ENCODE peak calls at places on chromosomes 13 and 19, in six cellular contexts. Q is right lobe of liver, R is foreskin fibroblast, G is cardiac fibroblast, N is dorsolateral prefrontal cortex, M is thoracic aorta. I is an unnamed sample.

GRCh38 chr19:35773020-35773809 is 2.1 kb upstream of the ARHGAP33 start:
- DNase-seq in G (peak), N (no peak), Q (no peak), M (no peak), R (peak), I (no peak)

GRCh38 chr19:6060600-6061391 is 49.5 kb downstream of the RFX2 start:
- DNase-seq in Q (peak), G (peak), R (peak), M (no peak), N (no peak), I (no peak)

GRCh38 chr19:1355974-1356865 is 27.5 kb upstream of the NDUFS7 start:
- DNase-seq in G (no peak), R (no peak), N (no peak), M (no peak), Q (peak), I (no peak)

GRCh38 chr13:34933786-34934185 is 8.3 kb upstream of the NBEA start:
- DNase-seq in N (no peak), Q (no peak), G (no peak), R (no peak), M (no peak), I (no peak)

GRCh38 chr19:45161715-45162463 is 1.1 kb upstream of the NKPD1 start:
- DNase-seq in Q (no peak), N (no peak), G (peak), R (peak), M (no peak), I (no peak)

GRCh38 chr13:98584668-98585397 is 7.9 kb upstream of the STK24 start:
- DNase-seq in N (no peak), Q (no peak), M (no peak), R (peak), G (no peak), I (no peak)

GRCh38 chr13:74026753-74027152 is 107.5 kb downstream of the KLF12 start:
- DNase-seq in Q (no peak), N (no peak), M (no peak), R (no peak), G (peak), I (no peak)

GRCh38 chr13:96835591-96835990 is 158.7 kb downstream of the OXGR1 start:
- DNase-seq in R (no peak), G (no peak), M (no peak), N (no peak), Q (no peak), I (no peak)

GRCh38 chr19:45632468-45633196 is 6.6 kb downstream of the EML2 start:
- DNase-seq in Q (no peak), N (no peak), R (peak), M (peak), G (peak), I (peak)

GRCh38 chr19:29483641-29483920 is 42.2 kb upstream of the VSTM2B start:
- DNase-seq in N (no peak), M (no peak), R (no peak), Q (no peak), G (no peak), I (peak)

DNA sequence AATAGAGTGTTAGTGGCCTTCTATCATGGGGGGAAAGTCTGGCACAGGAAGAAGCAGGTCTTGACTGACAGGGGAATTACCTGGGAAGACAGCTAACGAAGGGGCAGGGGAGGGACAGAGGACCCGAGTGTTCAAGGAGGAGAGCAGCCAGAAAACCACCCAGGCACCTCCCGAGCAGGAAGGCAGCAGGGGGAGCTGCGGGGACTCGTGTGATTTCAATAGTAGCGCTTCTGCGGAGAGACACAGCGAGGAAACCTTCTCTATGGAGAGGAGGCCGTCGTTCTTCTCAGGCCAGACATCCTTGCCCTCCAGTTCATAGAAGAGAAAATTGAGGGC is 39.9 kb upstream of the NPAS1 start:
- DNase-seq in M (no peak), Q (no peak), N (no peak), G (no peak), R (no peak), I (no peak)
- H3K4me3 ChIP-seq in M (no peak), Q (no peak), N (no peak), G (no peak), R (no peak), I (no peak)

GRCh38 chr19:3368441-3368795 is 2.0 kb downstream of the NFIC start:
- DNase-seq in Q (peak), G (no peak), M (no peak), N (no peak), R (no peak), I (no peak)
- H3K4me3 ChIP-seq in Q (peak), G (peak), M (peak), N (peak), R (peak), I (peak)

GRCh38 chr13:113974304-113975281 is 717 bp upstream of the C13orf46 start:
- DNase-seq in R (no peak), N (peak), Q (peak), M (peak), G (no peak), I (peak)
- H3K4me3 ChIP-seq in R (no peak), N (no peak), Q (no peak), M (no peak), G (no peak), I (no peak)

DNA sequence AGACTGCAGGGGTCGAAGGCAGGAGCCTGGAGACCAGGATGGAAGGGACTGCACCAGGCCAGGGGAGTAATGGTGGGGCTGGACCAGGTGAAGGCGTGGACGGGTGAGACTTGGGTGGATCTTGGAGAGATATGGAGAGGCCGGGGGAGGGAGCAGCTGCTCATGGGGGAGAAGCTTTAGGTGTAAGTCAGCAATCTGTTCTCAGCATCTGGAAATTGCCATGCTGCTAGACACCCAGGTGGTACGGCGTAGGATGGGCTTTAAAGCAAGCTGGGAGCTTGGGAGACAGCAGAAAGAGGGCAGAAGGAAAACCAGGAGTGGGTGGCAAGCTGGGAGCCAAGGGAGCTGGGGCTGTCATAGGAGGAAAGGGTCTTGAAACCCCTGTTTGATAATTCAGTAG is 3.0 kb downstream of the CERS4 start:
- DNase-seq in M (no peak), R (no peak), G (no peak), N (peak), Q (no peak), I (no peak)
- H3K4me3 ChIP-seq in M (no peak), R (no peak), G (no peak), N (no peak), Q (no peak), I (no peak)